ENCODE peak calls at places on chromosomes 4 and X, in six cellular contexts. W is ovary, N is left ventricle myocardium inferior, E is fibroblast of pulmonary artery, U is right lobe of liver, C is tibial artery. I is an unnamed sample.

GRCh38 chr4:7683126-7683703 is 248.5 kb upstream of the PSAPL1 start:
- DNase-seq in W (no peak), N (no peak), E (no peak), U (no peak), C (no peak), I (no peak)

GRCh38 chrX:108331126-108331909 is 106.9 kb downstream of the COL4A6 start:
- DNase-seq in W (no peak), N (no peak), E (no peak), U (no peak), C (no peak), I (no peak)

GRCh38 chr4:180134116-180134866 is 2108.9 kb upstream of the TENM3 start:
- DNase-seq in W (no peak), N (no peak), E (no peak), U (no peak), C (no peak), I (no peak)

GRCh38 chr4:156536661-156537060 is 434.9 kb downstream of the PDGFC start:
- DNase-seq in W (no peak), N (no peak), E (no peak), U (no peak), C (no peak), I (peak)

GRCh38 chrX:3592184-3592583 is 121.3 kb downstream of the PRKX start:
- DNase-seq in W (no peak), N (no peak), E (no peak), U (no peak), C (no peak), I (no peak)

GRCh38 chr4:733631-733980 is 28.0 kb downstream of the PCGF3 start:
- DNase-seq in W (no peak), N (no peak), E (no peak), U (no peak), C (no peak), I (no peak)

GRCh38 chrX:15436220-15436619 is 52.0 kb upstream of the VEGFD start:
- DNase-seq in W (no peak), N (no peak), E (peak), U (no peak), C (no peak), I (no peak)

GRCh38 chr4:123299212-123299651 is 97.4 kb upstream of the SPRY1 start:
- DNase-seq in W (no peak), N (no peak), E (peak), U (no peak), C (no peak), I (no peak)

GRCh38 chrX:40734956-40735317 is 405 bp downstream of the MED14 start:
- DNase-seq in W (no peak), N (no peak), E (peak), U (peak), C (no peak), I (peak)

GRCh38 chr4:151250706-151251105 is 26.3 kb upstream of the PRSS48 start:
- DNase-seq in W (no peak), N (no peak), E (no peak), U (no peak), C (no peak), I (no peak)

GRCh38 chr4:155590751-155591150 is 75.9 kb upstream of the GUCY1A1 start:
- DNase-seq in W (no peak), N (no peak), E (no peak), U (no peak), C (no peak), I (no peak)

GRCh38 chrX:112961981-112962380 is 121.3 kb upstream of the AMOT start:
- DNase-seq in W (no peak), N (no peak), E (no peak), U (no peak), C (no peak), I (no peak)

GRCh38 chrX:72180539-72180938 is 1.0 kb upstream of the PIN4 start:
- DNase-seq in W (no peak), N (no peak), E (no peak), U (no peak), C (no peak), I (no peak)
- H3K4me3 ChIP-seq in W (no peak), N (peak), E (peak), U (peak), C (no peak), I (peak)

GRCh38 chr4:40843696-40844095 is 93.9 kb downstream of the NSUN7 start:
- DNase-seq in W (no peak), N (no peak), E (no peak), U (no peak), C (peak), I (no peak)
- TF ChIP-seq CTCF in W (no peak), N (peak), E (no peak), U (peak), C (no peak), I (no peak)

GRCh38 chr4:153058668-153059060 is 122.5 kb downstream of the FHDC1 start:
- DNase-seq in W (no peak), N (no peak), E (no peak), U (no peak), C (no peak), I (no peak)
- H3K4me3 ChIP-seq in W (no peak), N (no peak), E (no peak), U (no peak), C (no peak), I (no peak)

GRCh38 chr4:95204873-95205272 is 343.9 kb downstream of the UNC5C start:
- DNase-seq in W (no peak), N (no peak), E (no peak), U (no peak), C (no peak), I (no peak)
- TF ChIP-seq CTCF in W (no peak), N (peak), E (peak), U (no peak), C (no peak), I (no peak)

GRCh38 chr4:153790962-153791551 is 2.2 kb upstream of the SFRP2 start:
- DNase-seq in W (no peak), N (no peak), E (peak), U (no peak), C (no peak), I (peak)
- H3K4me3 ChIP-seq in W (no peak), N (peak), E (no peak), U (no peak), C (peak), I (no peak)

DNA sequence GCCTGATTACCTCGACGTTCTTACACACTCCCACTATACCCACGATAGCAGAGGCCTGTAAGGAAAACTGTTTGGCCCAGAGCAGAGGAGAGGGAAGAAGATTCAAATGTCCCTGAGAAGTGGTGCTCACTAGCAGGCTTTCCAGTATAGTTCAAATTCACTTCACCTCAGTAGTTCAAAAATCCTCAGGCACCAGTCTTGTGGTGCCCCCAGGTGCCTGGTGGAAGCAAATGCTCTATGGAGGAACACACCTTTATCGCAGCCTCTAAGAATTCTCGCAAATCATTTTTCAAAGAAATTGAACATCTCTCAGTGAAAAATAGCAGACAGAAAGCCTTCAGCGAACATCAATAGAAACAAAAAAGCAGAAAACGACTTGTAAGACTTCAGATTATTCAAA is 12.2 kb upstream of the MTMR1 start:
- DNase-seq in W (peak), N (no peak), E (peak), U (no peak), C (no peak), I (no peak)
- TF ChIP-seq CTCF in W (no peak), N (peak), E (peak), U (peak), C (no peak), I (peak)

GRCh38 chr4:183984561-183984960 is 79.5 kb downstream of the STOX2 start:
- DNase-seq in W (no peak), N (peak), E (no peak), U (no peak), C (no peak), I (no peak)
- H3K4me3 ChIP-seq in W (no peak), N (peak), E (no peak), U (no peak), C (no peak), I (no peak)

GRCh38 chrX:128818690-128819089 is 704.6 kb downstream of the SMARCA1 start:
- DNase-seq in W (no peak), N (no peak), E (no peak), U (no peak), C (no peak), I (no peak)

GRCh38 chrX:128816919-128817318 is 706.4 kb downstream of the SMARCA1 start:
- DNase-seq in W (no peak), N (no peak), E (no peak), U (no peak), C (no peak), I (no peak)
- TF ChIP-seq CTCF in W (no peak), N (peak), E (no peak), U (peak), C (no peak), I (no peak)

DNA sequence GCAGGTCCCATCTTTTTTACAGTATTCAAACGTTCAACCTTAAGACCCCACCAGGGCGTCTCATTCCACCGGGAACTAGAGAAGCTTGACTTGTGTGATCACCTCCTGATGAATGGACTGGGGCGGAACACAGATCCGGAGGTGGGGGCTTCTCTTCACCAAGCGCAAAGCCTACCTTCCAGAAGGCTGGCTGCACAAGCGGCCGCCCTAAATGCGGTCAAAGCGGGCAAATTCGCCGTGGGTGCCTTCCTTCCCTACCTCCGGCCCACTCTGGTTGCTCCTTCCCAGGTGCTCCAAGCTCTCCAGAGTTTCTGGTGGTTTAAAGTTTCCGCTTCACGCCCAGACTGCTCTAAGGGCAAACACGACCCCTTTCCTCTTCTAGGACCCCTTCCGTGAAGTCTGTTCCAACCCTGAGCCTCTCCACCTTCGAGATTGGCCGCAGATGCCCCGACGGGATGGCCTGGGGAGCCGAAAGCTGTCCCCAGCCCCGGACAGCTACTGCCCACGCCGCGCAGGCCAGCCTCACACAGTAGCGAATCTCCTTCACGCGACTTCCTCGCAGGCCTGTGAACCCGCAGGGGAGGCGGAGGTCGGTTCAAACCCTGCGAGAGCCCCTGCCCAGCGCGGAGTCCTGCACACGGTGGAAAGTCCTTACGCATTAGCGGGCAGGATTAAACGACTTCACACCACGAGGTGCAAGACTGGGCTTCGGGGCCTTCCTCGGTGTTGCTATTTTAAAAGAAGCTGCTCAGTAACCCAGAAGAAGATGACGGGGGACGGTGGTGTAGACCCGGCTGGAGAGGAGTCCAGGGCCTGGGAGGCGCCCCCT is 1.6 kb upstream of the WWC2 start:
- DNase-seq in W (peak), N (peak), E (no peak), U (peak), C (peak), I (peak)
- H3K4me3 ChIP-seq in W (peak), N (peak), E (peak), U (peak), C (peak), I (peak)